ENCODE peak calls at places on chromosomes 1 and 21, in five cellular contexts. Q, J, M, W and D are unnamed samples.
A peak's percentile ranks its signal among the peaks of the same experiment; 100 is the strongest.

GRCh38 chr1:63119575-63120155 is 202.7 kb upstream of the FOXD3 start:
- DNase-seq in Q (no peak), J (no peak), M (no peak), W (no peak), D (no peak)

GRCh38 chr1:93111561-93111960 is 32.5 kb downstream of the MTF2 start:
- DNase-seq in Q (no peak), J (no peak), M (peak; percentile 12), W (no peak), D (no peak)

GRCh38 chr1:73671530-73671929 is 526.4 kb downstream of the LRRIQ3 start:
- DNase-seq in Q (no peak), J (no peak), M (no peak), W (no peak), D (no peak)

GRCh38 chr21:41739011-41739410 is 27.8 kb downstream of the RIPK4 start:
- DNase-seq in Q (no peak), J (no peak), M (no peak), W (no peak), D (no peak)

GRCh38 chr1:118258975-118259374 is 73.9 kb upstream of the SPAG17 start:
- DNase-seq in Q (no peak), J (no peak), M (no peak), W (no peak), D (no peak)

GRCh38 chr1:63799324-63799723 is 25.5 kb downstream of the ROR1 start:
- DNase-seq in Q (no peak), J (no peak), M (peak; percentile 47), W (no peak), D (no peak)

GRCh38 chr1:53001128-53001527 is 60.9 kb upstream of the PODN start:
- DNase-seq in Q (no peak), J (no peak), M (no peak), W (no peak), D (no peak)

GRCh38 chr1:212791261-212791675 is 309 bp downstream of the NSL1 start:
- DNase-seq in Q (no peak), J (no peak), M (peak; percentile 87), W (no peak), D (no peak)

GRCh38 chr1:56573311-56573710 is 6.1 kb downstream of the PLPP3 start:
- DNase-seq in Q (no peak), J (no peak), M (no peak), W (no peak), D (no peak)

GRCh38 chr1:110214454-110215404 is 4.6 kb downstream of the KCNC4 start:
- DNase-seq in Q (no peak), J (no peak), M (no peak), W (peak; percentile 7), D (no peak)

GRCh38 chr1:198267056-198267455 is 110.3 kb downstream of the NEK7 start:
- DNase-seq in Q (no peak), J (no peak), M (no peak), W (no peak), D (no peak)

GRCh38 chr21:42079008-42079938 is 8.2 kb downstream of the UMODL1 start:
- DNase-seq in Q (no peak), J (no peak), M (no peak), W (no peak), D (no peak)

GRCh38 chr21:34061983-34062382 is 11.4 kb upstream of the MRPS6 start:
- DNase-seq in Q (peak; percentile 58), J (no peak), M (no peak), W (peak; percentile 27), D (no peak)

GRCh38 chr1:187041104-187041503 is 212.4 kb downstream of the PLA2G4A start:
- DNase-seq in Q (peak; percentile 28), J (no peak), M (no peak), W (no peak), D (no peak)

GRCh38 chr1:157961805-157962762 is 31.4 kb upstream of the KIRREL1 start:
- DNase-seq in Q (peak; percentile 15), J (no peak), M (peak; percentile 79), W (peak; percentile 88), D (no peak)

GRCh38 chr1:41368384-41368783 is 7.2 kb downstream of the FOXO6 start:
- DNase-seq in Q (no peak), J (no peak), M (no peak), W (no peak), D (no peak)

GRCh38 chr1:80066060-80066459 is 1059.5 kb upstream of the ADGRL4 start:
- DNase-seq in Q (no peak), J (no peak), M (no peak), W (no peak), D (no peak)

GRCh38 chr1:110615548-110616130 is 9.5 kb upstream of the KCNA2 start:
- DNase-seq in Q (peak; percentile 90), J (no peak), M (peak; percentile 38), W (peak; percentile 69), D (peak; percentile 71)

GRCh38 chr1:170623171-170623570 is 40.8 kb upstream of the PRRX1 start:
- DNase-seq in Q (no peak), J (no peak), M (peak; percentile 63), W (no peak), D (no peak)

GRCh38 chr1:245263701-245264100 is 108.9 kb downstream of the KIF26B start:
- DNase-seq in Q (no peak), J (no peak), M (peak; percentile 14), W (no peak), D (no peak)

GRCh38 chr1:81325404-81325803 is 475.3 kb upstream of the ADGRL2 start:
- DNase-seq in Q (no peak), J (no peak), M (no peak), W (peak; percentile 6), D (no peak)

GRCh38 chr1:16612332-16613172 is 812 bp downstream of the NBPF1 start:
- DNase-seq in Q (peak; percentile 92), J (no peak), M (peak; percentile 90), W (peak; percentile 86), D (peak; percentile 71)

GRCh38 chr1:180192172-180192571 is 37.5 kb downstream of the QSOX1 start:
- DNase-seq in Q (no peak), J (no peak), M (no peak), W (no peak), D (no peak)

GRCh38 chr1:41587791-41588190 is 103.3 kb upstream of the EDN2 start:
- DNase-seq in Q (no peak), J (no peak), M (no peak), W (no peak), D (no peak)

GRCh38 chr1:98179159-98179558 is 258.3 kb upstream of the DPYD start:
- DNase-seq in Q (no peak), J (no peak), M (no peak), W (no peak), D (no peak)

GRCh38 chr1:86965012-86965826 is 50.8 kb downstream of the HS2ST1 start:
- DNase-seq in Q (peak; percentile 71), J (no peak), M (peak; percentile 50), W (peak; percentile 29), D (peak; percentile 45)

GRCh38 chr1:31183927-31184554 is 55.6 kb downstream of the NKAIN1 start:
- DNase-seq in Q (peak; percentile 90), J (no peak), M (peak; percentile 56), W (peak; percentile 48), D (peak; percentile 52)

GRCh38 chr1:68973459-68974244 is 476.8 kb upstream of the DEPDC1 start:
- DNase-seq in Q (no peak), J (no peak), M (peak; percentile 8), W (no peak), D (no peak)

GRCh38 chr1:30885580-30886513 is 22.7 kb downstream of the SDC3 start:
- DNase-seq in Q (no peak), J (no peak), M (no peak), W (no peak), D (no peak)

GRCh38 chr1:157105988-157106812 is 6.6 kb upstream of the ETV3L start:
- DNase-seq in Q (no peak), J (no peak), M (peak; percentile 92), W (no peak), D (no peak)

GRCh38 chr1:6148497-6149241 is 31.5 kb downstream of the CHD5 start:
- DNase-seq in Q (peak; percentile 93), J (no peak), M (peak; percentile 11), W (peak; percentile 49), D (peak; percentile 91)

GRCh38 chr1:231642600-231643332 is 16.2 kb downstream of the DISC1 start:
- DNase-seq in Q (no peak), J (no peak), M (no peak), W (no peak), D (no peak)

DNA sequence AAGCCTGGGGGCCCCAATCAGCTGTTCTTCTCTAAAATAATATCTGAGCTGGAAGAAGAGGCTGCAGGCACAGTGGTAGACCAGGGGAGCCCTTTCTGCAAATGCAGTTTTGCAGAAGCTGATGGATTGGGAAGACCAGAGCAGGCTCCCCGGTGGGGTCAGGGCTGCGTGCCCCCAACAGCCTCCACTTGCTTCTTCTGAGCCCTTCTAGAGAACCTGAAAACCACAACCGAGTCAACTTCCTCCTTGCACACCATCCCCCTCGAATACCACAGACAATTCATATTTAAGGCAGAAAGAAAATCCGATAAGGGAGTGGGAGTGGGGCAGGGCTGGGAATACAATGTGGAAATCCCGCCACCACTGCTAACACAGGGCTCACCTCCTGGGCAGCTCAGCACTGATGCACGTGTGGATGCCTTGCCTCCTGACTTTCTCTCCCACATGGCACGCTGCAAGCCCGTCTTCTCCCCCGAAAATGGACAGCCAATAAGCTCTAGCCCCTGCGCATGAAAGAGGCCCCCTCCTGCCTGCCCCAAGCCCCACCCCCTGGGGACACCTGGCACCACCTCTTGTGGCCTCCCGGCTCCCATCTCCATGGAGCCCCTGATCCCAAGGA is 25.4 kb upstream of the ALDH4A1 start:
- DNase-seq in Q (no peak), J (no peak), M (no peak), W (peak; percentile 33), D (no peak)
- H3K4me1 ChIP-seq in Q (no peaks in the 10 kb centered on the region), J (peaks cover 66% of the 10 kb centered on the region), M (peaks cover 69% of the 10 kb centered on the region), W (peaks cover 14% of the 10 kb centered on the region), D (no peaks in the 10 kb centered on the region)

GRCh38 chr1:200038645-200038986 is 11.1 kb downstream of the NR5A2 start:
- DNase-seq in Q (peak; percentile 96), J (no peak), M (peak; percentile 13), W (peak; percentile 37), D (peak; percentile 90)
- H3K4me3 ChIP-seq in Q (peak overlapping the region; percentile 93), J (peak overlapping the region; percentile 51), M (no peak overlapping the region), W (peak overlapping the region; percentile 81), D (peak overlapping the region; percentile 78)

DNA sequence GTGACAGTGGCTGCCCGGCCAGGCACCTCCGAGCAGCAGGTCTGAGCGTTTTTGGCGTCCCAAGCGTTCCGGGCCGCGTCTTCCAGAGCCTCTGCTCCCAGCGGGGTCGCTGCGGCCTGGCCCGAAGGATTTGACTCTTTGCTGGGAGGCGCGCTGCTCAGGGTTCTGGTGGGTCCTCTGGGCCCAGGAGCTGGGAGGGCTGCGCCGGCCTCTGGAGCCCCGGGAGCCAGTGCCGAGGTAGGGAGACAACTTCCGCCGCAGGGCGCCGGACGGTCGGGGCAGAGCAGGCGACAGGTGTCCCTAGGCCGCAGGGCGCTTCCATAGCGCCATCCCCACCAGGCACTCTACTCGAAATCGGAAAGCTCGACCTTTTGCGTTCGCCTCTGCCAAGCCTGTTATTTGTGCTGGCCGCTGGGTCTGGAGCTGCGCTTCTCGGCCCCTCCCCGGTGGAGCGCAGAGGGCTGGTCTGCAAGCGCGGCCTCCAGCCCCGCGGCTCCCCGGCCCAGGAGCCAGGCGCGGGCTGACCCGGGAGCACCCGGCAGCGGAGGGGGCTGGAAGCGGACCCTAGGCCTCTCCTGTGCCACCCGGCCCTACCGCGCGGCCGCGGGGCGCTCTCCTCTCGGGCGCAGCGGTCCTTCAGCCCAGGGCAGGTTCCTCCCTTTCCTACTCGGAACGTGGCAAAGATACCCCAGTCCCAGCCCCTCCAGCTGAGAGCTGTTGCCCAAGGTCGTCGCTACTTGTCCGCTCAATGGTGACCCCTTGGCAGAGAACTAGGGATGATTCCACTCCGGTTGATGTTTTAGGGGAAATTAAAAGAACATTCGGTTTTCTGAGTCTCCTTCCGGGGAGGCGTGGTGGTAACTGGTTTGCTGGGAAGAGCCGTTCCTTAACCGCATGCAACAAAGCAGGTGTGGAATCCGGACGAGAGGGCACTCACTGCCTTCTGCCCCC is 2.3 kb downstream of the SIM2 start:
- DNase-seq in Q (peak; percentile 72), J (no peak), M (no peak), W (no peak), D (peak; percentile 51)
- H3K27me3 ChIP-seq in Q (peaks cover 100% of the 10 kb centered on the region), J (no peaks in the 10 kb centered on the region), M (peaks cover 86% of the 10 kb centered on the region), W (peaks cover 84% of the 10 kb centered on the region), D (no peaks in the 10 kb centered on the region)

GRCh38 chr1:208188607-208189006 is 55.6 kb downstream of the PLXNA2 start:
- DNase-seq in Q (no peak), J (no peak), M (no peak), W (no peak), D (no peak)
- H3K4me1 ChIP-seq in Q (no peaks in the 10 kb centered on the region), J (peaks cover 23% of the 10 kb centered on the region), M (peaks cover 16% of the 10 kb centered on the region), W (peaks cover 4% of the 10 kb centered on the region), D (no peaks in the 10 kb centered on the region)